ENCODE peak calls at places on chromosomes 4 and X, in six cellular contexts. F, N, I, K, T and M are unnamed samples.

GRCh38 chrX:150451953-150452352 is 88.8 kb downstream of the MAMLD1 start:
- DNase-seq in N (no peak), T (no peak), K (no peak), I (no peak), F (no peak), M (no peak)

GRCh38 chr4:6172927-6173200 is 27.5 kb downstream of the JAKMIP1 start:
- DNase-seq in T (no peak), K (no peak), N (no peak), F (no peak), I (no peak), M (no peak)

GRCh38 chrX:135257469-135257868 is 5.6 kb downstream of the ETDA start:
- DNase-seq in T (no peak), I (no peak), N (no peak), K (no peak), F (no peak), M (no peak)

GRCh38 chr4:67109276-67109675 is 436.0 kb downstream of the CENPC start:
- DNase-seq in K (no peak), F (no peak), N (no peak), I (no peak), T (no peak), M (no peak)

GRCh38 chr4:139625487-139625886 is 40.1 kb upstream of the MGST2 start:
- DNase-seq in K (no peak), I (no peak), F (no peak), T (no peak), N (no peak), M (no peak)

GRCh38 chr4:3299122-3299521 is 6.3 kb downstream of the RGS12 start:
- DNase-seq in T (no peak), F (no peak), N (no peak), I (no peak), K (no peak), M (no peak)

GRCh38 chr4:33722800-33723511 is 2521.4 kb downstream of the ARAP2 start:
- DNase-seq in T (peak; percentile 5), I (no peak), N (peak; percentile 15), F (no peak), K (no peak), M (no peak)

GRCh38 chrX:43581888-43582539 is 74.1 kb upstream of the MAOA start:
- DNase-seq in F (no peak), K (no peak), I (no peak), T (no peak), N (no peak), M (no peak)

DNA sequence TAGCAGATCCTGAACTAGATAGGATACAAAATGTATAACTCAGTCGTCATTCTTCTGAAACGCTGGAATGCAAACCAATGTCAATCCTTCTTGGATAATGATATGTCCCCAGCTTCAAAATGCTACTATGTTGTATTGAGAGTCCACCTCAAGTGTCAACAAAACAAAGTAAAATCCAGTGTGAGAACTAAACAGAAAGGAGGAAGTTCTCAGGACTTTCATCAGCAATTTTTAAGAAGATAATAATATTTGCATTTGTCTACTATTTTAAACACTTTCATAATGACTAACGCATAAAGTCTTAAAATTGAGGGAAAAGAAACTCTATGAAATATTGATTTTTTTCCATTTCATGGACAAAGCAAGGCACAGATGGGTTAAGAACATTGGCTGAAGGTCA is 36.3 kb downstream of the SOD3 start:
- DNase-seq in I (no peak), N (no peak), T (no peak), K (no peak), F (no peak), M (no peak)
- TF ChIP-seq CTCF in I (no peak), N (no peak), T (no peak), K (no peak), F (no peak), M (no peak)

DNA sequence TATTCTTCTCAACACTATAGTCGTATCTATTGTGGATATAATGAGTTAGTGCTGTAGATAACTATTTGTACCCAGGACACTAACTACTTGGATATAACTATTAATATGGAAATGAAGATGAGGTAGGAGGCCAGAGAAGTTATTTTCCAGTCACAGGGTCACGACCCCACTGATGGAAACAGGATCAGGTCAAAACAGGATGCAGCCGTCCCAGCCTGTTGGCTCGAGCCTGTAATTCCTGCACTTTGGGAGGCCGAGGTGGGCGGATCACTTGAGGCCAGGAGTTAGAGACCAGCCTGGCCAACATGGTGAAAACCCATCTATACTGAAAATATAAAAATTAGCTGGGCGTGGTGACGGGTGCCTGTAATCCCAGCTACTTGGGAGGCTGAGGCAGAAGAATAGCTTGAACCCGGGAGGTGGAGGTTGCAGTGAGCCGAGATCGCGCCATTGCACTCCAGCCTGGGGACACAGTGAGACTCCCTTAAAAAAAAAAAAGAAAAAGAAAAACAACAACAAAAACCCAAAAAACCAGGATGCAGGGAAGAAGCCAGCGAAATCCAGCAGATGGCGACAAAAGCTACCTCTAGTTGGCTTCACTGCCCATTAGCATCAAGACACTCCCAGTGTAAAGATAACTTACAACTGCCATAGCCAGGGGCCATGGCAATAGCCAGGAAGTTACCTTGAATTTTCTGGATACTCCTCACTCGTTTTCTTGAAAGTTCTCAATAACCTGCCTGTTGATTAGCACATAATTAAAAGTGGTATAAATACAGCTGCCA is 37.9 kb upstream of the NKAP start:
- DNase-seq in I (peak; percentile 73), F (peak; percentile 63), K (peak; percentile 42), T (peak; percentile 61), N (peak; percentile 58), M (peak; percentile 46)
- TF ChIP-seq EZH2phosphoT487 in I (no peak), F (no peak), K (no peak), T (no peak), N (no peak), M (no peak)

GRCh38 chr4:108172780-108173598 is 4.3 kb upstream of the LEF1 start:
- DNase-seq in K (no peak), T (peak; percentile 83), N (peak; percentile 10), I (peak; percentile 58), F (peak; percentile 81), M (peak; percentile 82)
- TF ChIP-seq CTCF in K (no peak), T (no peak), N (no peak), I (no peak), F (peak; percentile 16), M (peak; percentile 1)

DNA sequence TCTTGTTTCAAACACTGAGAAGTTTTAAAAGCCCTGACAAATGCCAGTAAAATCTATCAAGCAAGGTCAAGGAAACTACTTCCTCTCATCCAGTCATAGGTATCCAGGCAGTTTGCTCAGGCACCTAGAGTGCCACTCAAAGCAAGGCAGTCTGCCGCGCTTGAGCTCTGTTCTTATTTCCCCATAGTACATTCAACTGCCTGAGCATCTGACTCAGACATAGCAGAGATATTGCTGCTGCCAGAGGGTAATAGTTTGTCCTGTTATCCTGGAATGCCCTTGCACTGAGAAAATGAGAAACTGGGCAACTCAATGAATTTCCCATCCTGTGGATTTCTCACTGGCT is 16.2 kb upstream of the ATP8A1 start:
- DNase-seq in F (no peak), K (no peak), N (no peak), I (no peak), T (no peak), M (peak; percentile 54)
- TF ChIP-seq EZH2phosphoT487 in F (no peak), K (no peak), N (no peak), I (no peak), T (no peak), M (no peak)

GRCh38 chrX:33336783-33337182 is 125.4 kb upstream of the DMD start:
- DNase-seq in I (peak; percentile 15), T (no peak), K (no peak), N (peak; percentile 29), F (no peak), M (peak; percentile 58)
- TF ChIP-seq CTCF in I (peak; percentile 54), T (peak; percentile 59), K (no peak), N (peak; percentile 58), F (peak; percentile 17), M (peak; percentile 76)